ENCODE peak calls at places on chromosomes 11 and 22, in eight cellular contexts. I is AG09319, R is choroid plexus epithelial cell, U is esophagus squamous epithelium, T is chondrocyte, L is adrenal gland, P is psoas muscle, W is mucosa of descending colon. N is an unnamed sample.

GRCh38 chr11:18173225-18173866 is 709 bp downstream of the MRGPRX4 start:
- DNase-seq in P (no peak), I (no peak), R (no peak), T (peak; percentile 74), W (no peak), U (no peak), L (no peak), N (no peak)

GRCh38 chr11:118842369-118842768 is 41.3 kb upstream of the CXCR5 start:
- DNase-seq in T (no peak), U (no peak), L (peak; percentile 27), I (no peak), W (no peak), P (no peak), R (peak; percentile 52), N (no peak)

GRCh38 chr11:30585892-30586250 is 282 bp downstream of the MPPED2 start:
- DNase-seq in W (no peak), T (no peak), R (no peak), L (peak; percentile 50), I (no peak), U (no peak), P (peak; percentile 58), N (no peak)

GRCh38 chr11:119759324-119759723 is 30.3 kb upstream of the NECTIN1 start:
- DNase-seq in W (no peak), P (peak; percentile 8), L (no peak), R (peak; percentile 30), I (no peak), U (no peak), T (peak; percentile 54), N (no peak)

GRCh38 chr11:35923452-35923851 is 20.4 kb upstream of the LDLRAD3 start:
- DNase-seq in W (no peak), T (no peak), L (no peak), I (no peak), P (no peak), U (no peak), R (no peak), N (no peak)

GRCh38 chr11:34637303-34637702 is 16.4 kb downstream of the EHF start:
- DNase-seq in T (no peak), R (no peak), U (no peak), W (no peak), P (no peak), L (no peak), I (no peak), N (no peak)

GRCh38 chr11:9565822-9566560 is 7.5 kb upstream of the WEE1 start:
- DNase-seq in P (no peak), L (peak; percentile 41), W (peak; percentile 41), R (peak; percentile 100), T (no peak), I (peak; percentile 98), U (no peak), N (no peak)

GRCh38 chr22:47164514-47165337 is 402.3 kb downstream of the TBC1D22A start:
- DNase-seq in T (peak; percentile 75), I (no peak), R (no peak), P (peak; percentile 44), L (peak; percentile 16), U (no peak), W (no peak), N (no peak)

GRCh38 chr22:38724926-38725571 is 19.3 kb downstream of the GTPBP1 start:
- DNase-seq in P (peak; percentile 23), U (no peak), I (no peak), R (peak; percentile 66), W (no peak), L (no peak), T (no peak), N (no peak)

GRCh38 chr11:10452211-10452767 is 2.8 kb upstream of the AMPD3 start:
- DNase-seq in P (no peak), L (no peak), T (no peak), W (peak; percentile 57), U (no peak), I (no peak), R (no peak), N (no peak)

GRCh38 chr11:126594921-126595367 is 239.5 kb downstream of the ST3GAL4 start:
- DNase-seq in I (no peak), R (no peak), L (no peak), P (no peak), U (no peak), T (no peak), W (no peak), N (no peak)

GRCh38 chr11:77619576-77620198 is 17.9 kb downstream of the CLNS1A start:
- DNase-seq in U (no peak), R (peak; percentile 73), T (no peak), P (no peak), I (no peak), L (no peak), W (peak; percentile 69), N (no peak)

GRCh38 chr11:103338621-103339484 is 229.6 kb downstream of the DYNC2H1 start:
- DNase-seq in R (peak; percentile 69), T (no peak), U (no peak), W (no peak), L (no peak), I (no peak), P (no peak), N (no peak)
- TF ChIP-seq CTCF in R (peak; percentile 57), T (peak; percentile 40), U (no peak), W (no peak), L (no peak), I (peak; percentile 4), P (no peak), N (no peak)

DNA sequence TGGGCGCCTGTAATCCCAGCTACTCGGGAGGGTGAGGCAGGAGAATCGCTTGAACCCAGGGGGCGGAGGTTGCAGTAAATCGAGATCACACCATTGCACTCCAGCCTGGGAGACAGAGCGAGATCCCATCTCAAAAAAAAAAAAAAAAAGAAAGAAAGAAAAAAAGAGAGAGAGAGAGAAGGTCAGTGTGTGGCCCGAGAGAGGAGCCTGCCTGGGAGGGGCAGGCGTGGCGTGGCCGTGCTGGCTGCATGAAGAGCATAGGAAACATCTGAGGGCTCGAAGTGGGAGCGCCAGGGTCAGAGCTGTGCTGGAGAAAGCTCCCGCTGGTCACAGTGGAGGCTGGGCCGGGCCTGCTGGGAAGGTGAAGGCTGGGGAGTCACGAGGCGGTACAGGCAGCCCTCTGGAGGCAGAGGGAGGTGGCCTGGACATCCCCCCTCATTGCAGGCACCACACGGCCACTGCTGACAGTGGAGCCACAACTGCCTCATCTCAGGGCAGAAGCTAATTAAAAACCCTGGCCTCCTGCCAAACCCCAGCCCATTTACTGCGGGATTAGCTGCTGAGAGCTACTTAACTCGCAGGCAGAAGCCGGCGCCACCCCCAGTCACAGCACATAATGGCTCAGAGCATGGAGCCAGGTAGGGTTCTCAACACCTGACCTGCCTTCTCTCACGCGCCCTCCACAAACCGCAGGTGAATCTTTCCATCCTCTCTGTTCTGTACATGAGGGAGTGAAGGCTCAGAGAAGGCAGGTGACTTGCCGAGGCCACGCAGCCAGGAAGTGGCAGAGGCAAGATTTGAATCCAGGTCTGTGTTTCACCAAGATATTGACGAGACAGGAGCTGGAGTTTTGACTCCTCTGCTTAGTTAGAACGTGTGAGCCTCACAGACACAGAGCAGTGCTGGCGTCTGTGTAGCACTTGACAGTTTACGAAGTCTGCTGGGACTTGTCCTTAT is 32.6 kb downstream of the NFAM1 start:
- DNase-seq in W (peak; percentile 58), U (no peak), L (peak; percentile 43), R (peak; percentile 50), I (no peak), T (no peak), P (no peak), N (no peak)
- TF ChIP-seq CTCF in W (no peak), U (no peak), L (no peak), R (no peak), I (no peak), T (no peak), P (no peak), N (no peak)

GRCh38 chr11:61891331-61892084 is at the start of gene FADS3:
- DNase-seq in U (no peak), P (peak; percentile 94), W (peak; percentile 86), R (peak; percentile 65), I (peak; percentile 65), L (peak; percentile 89), T (no peak), N (peak; percentile 90)

GRCh38 chr11:61888590-61888989 is 2.8 kb downstream of the FADS3 start:
- DNase-seq in U (no peak), L (no peak), P (no peak), T (no peak), I (no peak), R (no peak), W (no peak), N (no peak)

GRCh38 chr11:61892085-61892370 is 683 bp upstream of the FADS3 start:
- DNase-seq in L (no peak), T (no peak), R (no peak), I (no peak), P (no peak), U (no peak), W (no peak), N (no peak)

GRCh38 chr11:61889831-61890230 is 1.5 kb downstream of the FADS3 start:
- DNase-seq in P (no peak), L (no peak), U (no peak), T (no peak), R (no peak), W (no peak), I (no peak), N (no peak)

DNA sequence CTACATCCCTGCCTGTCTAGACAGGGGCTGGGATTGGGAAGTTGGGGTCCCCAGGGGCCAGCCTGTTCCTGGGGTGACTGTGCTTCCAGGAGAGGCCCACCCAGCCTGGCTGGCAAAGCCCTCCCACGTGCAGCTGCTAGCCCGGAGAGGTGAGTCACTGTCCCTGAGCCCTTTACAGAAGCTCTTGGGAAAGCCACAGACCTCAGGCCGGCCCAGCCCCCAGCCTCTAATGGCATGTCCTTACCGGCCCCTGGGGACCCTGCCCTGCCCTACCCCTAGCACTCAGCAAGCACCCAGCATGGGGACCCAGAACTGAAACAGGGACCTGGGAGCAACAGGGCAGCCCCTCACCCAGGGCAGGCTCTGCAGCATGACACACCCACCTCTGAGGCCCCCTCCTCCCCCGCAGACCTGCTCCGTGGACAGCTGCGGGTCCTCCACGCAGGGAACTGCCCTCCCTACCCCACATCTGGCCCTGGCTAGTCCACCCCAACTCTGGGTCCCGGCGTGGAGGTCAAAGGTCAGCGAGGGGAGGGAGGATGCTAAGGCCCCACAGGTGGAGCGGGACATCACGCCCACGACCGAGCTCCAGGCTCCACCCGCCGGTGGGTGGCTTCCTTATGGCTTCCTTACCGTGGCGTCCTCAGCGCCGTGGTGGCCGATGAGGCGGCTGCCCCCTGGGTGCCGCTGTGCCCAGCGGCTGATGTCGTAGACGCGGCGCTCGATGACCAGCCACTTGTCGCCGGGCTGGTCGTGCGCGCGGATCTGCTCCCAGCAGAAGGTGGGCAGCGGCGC is 612 bp downstream of the FADS3 start:
- DNase-seq in U (no peak), T (no peak), I (no peak), W (peak; percentile 40), R (peak; percentile 52), P (peak; percentile 88), L (peak; percentile 81), N (no peak)
- TF ChIP-seq CTCF in U (no peak), T (peak; percentile 57), I (no peak), W (no peak), R (peak; percentile 19), P (no peak), L (no peak), N (peak; percentile 32)

GRCh38 chr11:12377824-12378593 is 638 bp downstream of the PARVA start:
- DNase-seq in R (peak; percentile 60), W (peak; percentile 88), U (no peak), L (peak; percentile 71), I (no peak), P (peak; percentile 76), T (no peak), N (peak; percentile 91)
- TF ChIP-seq CTCF in R (no peak), W (peak; percentile 17), U (no peak), L (no peak), I (peak; percentile 4), P (peak; percentile 26), T (peak; percentile 50), N (peak; percentile 25)

N was measured in osteocyte.